ENCODE peak calls at places on chromosomes 1 and 21, in four cellular contexts. One of them, this sample, is unnamed. For H3K4me1, the result is how much of the 10 kb centered on the place peaks cover.

GRCh38 chr1:170204121-170204520 is 58.4 kb downstream of the NTMT2 start:
- DNase-seq in GM23338: no peak
- DNase-seq in PC-9: no peak
- DNase-seq in body of pancreas: no peak
- DNase-seq in this sample: no peak

GRCh38 chr1:116529199-116529616 is 41.6 kb downstream of the CD58 start:
- DNase-seq in PC-9: no peak
- DNase-seq in GM23338: no peak
- DNase-seq in body of pancreas: no peak
- DNase-seq in this sample: no peak

GRCh38 chr1:211652371-211652770 is 23.1 kb downstream of the NEK2 start:
- DNase-seq in body of pancreas: no peak
- DNase-seq in GM23338: no peak
- DNase-seq in PC-9: no peak
- DNase-seq in this sample: no peak

GRCh38 chr1:79193211-79194079 is 186.9 kb upstream of the ADGRL4 start:
- DNase-seq in PC-9: peak
- DNase-seq in body of pancreas: no peak
- DNase-seq in GM23338: peak
- DNase-seq in this sample: no peak

GRCh38 chr1:246107516-246108277 is 399.4 kb downstream of the SMYD3 start:
- DNase-seq in body of pancreas: no peak
- DNase-seq in GM23338: peak
- DNase-seq in PC-9: no peak
- DNase-seq in this sample: no peak

GRCh38 chr1:115112496-115113375 is 23.4 kb upstream of the TSPAN2 start:
- DNase-seq in body of pancreas: peak
- DNase-seq in PC-9: peak
- DNase-seq in GM23338: peak
- DNase-seq in this sample: peak

GRCh38 chr1:60634106-60634505 is 448.3 kb upstream of the NFIA start:
- DNase-seq in body of pancreas: no peak
- DNase-seq in PC-9: no peak
- DNase-seq in GM23338: no peak
- DNase-seq in this sample: no peak

GRCh38 chr1:77175230-77175844 is 43.9 kb downstream of the PIGK start:
- DNase-seq in PC-9: no peak
- DNase-seq in GM23338: peak
- DNase-seq in body of pancreas: no peak
- DNase-seq in this sample: no peak

GRCh38 chr1:87030740-87031400 is 116.4 kb downstream of the HS2ST1 start:
- DNase-seq in body of pancreas: no peak
- DNase-seq in GM23338: no peak
- DNase-seq in PC-9: no peak
- DNase-seq in this sample: no peak

GRCh38 chr1:215185067-215185620 is 102.6 kb downstream of the KCNK2 start:
- DNase-seq in body of pancreas: no peak
- DNase-seq in PC-9: no peak
- DNase-seq in GM23338: no peak
- DNase-seq in this sample: no peak

GRCh38 chr1:209095627-209096595 is 487.6 kb upstream of the CAMK1G start:
- DNase-seq in body of pancreas: no peak
- DNase-seq in GM23338: no peak
- DNase-seq in PC-9: peak
- DNase-seq in this sample: no peak

GRCh38 chr1:227541129-227541528 is 22.2 kb upstream of the ZNF678 start:
- DNase-seq in GM23338: no peak
- DNase-seq in PC-9: no peak
- DNase-seq in body of pancreas: no peak
- DNase-seq in this sample: no peak

GRCh38 chr21:34736116-34736870 is 67.5 kb downstream of the CLIC6 start:
- DNase-seq in PC-9: no peak
- DNase-seq in GM23338: no peak
- DNase-seq in body of pancreas: no peak
- DNase-seq in this sample: no peak

GRCh38 chr21:42404534-42404933 is 832 bp downstream of the UBASH3A start:
- DNase-seq in body of pancreas: no peak
- DNase-seq in GM23338: no peak
- DNase-seq in PC-9: no peak
- DNase-seq in this sample: no peak

GRCh38 chr1:217881607-217882332 is 250.6 kb downstream of the SPATA17 start:
- DNase-seq in PC-9: no peak
- DNase-seq in GM23338: peak
- DNase-seq in body of pancreas: no peak
- DNase-seq in this sample: no peak

GRCh38 chr1:206809504-206810084 is 37.3 kb upstream of the IL10 start:
- DNase-seq in body of pancreas: peak
- DNase-seq in PC-9: peak
- DNase-seq in GM23338: peak
- DNase-seq in this sample: peak

GRCh38 chr1:236963920-236964319 is 40.3 kb downstream of the MT1HL1 start:
- DNase-seq in PC-9: no peak
- DNase-seq in GM23338: no peak
- DNase-seq in body of pancreas: no peak
- DNase-seq in this sample: no peak

GRCh38 chr1:230262867-230263572 is 163.1 kb downstream of the PGBD5 start:
- DNase-seq in body of pancreas: no peak
- DNase-seq in PC-9: no peak
- DNase-seq in GM23338: no peak
- DNase-seq in this sample: no peak

GRCh38 chr1:20093940-20094391 is 24.0 kb downstream of the PLA2G5 start:
- DNase-seq in GM23338: no peak
- DNase-seq in PC-9: no peak
- DNase-seq in body of pancreas: peak
- DNase-seq in this sample: no peak

GRCh38 chr1:224929335-224930237 is at the start of gene DNAH14:
- DNase-seq in body of pancreas: peak
- DNase-seq in PC-9: peak
- DNase-seq in GM23338: peak
- DNase-seq in this sample: peak

GRCh38 chr1:68313736-68314594 is 81.6 kb upstream of the WLS start:
- DNase-seq in body of pancreas: no peak
- DNase-seq in PC-9: no peak
- DNase-seq in GM23338: no peak
- DNase-seq in this sample: no peak

GRCh38 chr21:26490771-26491170 is 82.3 kb downstream of the CYYR1 start:
- DNase-seq in GM23338: peak
- DNase-seq in body of pancreas: no peak
- DNase-seq in PC-9: no peak
- DNase-seq in this sample: no peak
- H3K4me3 ChIP-seq in GM23338: no peak
- H3K4me3 ChIP-seq in body of pancreas: no peak
- H3K4me3 ChIP-seq in PC-9: no peak
- H3K4me3 ChIP-seq in this sample: no peak

GRCh38 chr1:210344706-210345105 is 16.0 kb downstream of the HHAT start:
- DNase-seq in PC-9: no peak
- DNase-seq in GM23338: no peak
- DNase-seq in body of pancreas: no peak
- DNase-seq in this sample: no peak
- H3K4me1 ChIP-seq in PC-9: under half
- H3K4me1 ChIP-seq in GM23338: under half
- H3K4me1 ChIP-seq in body of pancreas: under half
- H3K4me1 ChIP-seq in this sample: under half

DNA sequence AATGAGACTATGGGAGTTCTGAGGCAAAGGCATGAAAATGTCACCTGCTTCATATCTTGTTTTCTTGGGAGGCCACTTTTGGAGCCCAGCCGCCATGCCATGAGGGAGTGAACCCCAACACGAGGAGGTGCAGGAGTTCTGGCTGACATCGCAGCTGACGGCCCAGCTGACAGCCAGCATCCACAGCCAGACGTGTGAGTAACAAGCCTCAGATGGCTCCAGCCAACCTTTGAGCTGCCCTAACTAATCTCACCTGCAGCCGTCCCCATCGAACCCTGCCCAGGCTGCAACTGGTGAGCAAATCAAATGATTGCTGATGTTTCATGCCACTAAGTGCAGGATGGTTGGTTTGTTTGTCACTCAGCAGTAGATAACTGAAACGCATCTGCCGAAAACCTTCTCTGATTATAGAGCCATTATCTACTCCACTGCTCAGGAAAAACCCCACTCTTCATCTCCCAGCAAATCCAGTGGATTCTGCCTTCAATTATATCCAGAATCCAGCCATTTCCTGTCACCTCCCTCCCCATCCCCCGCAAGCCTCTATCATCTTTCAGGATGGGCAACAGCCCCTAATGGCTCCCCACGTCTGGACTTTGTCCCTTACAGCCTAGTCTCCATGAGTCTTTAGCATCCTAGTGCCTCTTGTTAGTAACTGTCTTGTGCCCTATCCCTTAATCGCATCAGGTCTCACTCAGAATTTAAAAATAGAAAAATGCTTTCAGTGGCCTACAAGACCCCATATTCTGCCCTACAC is 18.5 kb upstream of the RAB4A start:
- DNase-seq in PC-9: no peak
- DNase-seq in GM23338: no peak
- DNase-seq in body of pancreas: no peak
- DNase-seq in this sample: peak
- H3K27ac ChIP-seq in PC-9: no peak
- H3K27ac ChIP-seq in GM23338: peak
- H3K27ac ChIP-seq in body of pancreas: no peak
- H3K27ac ChIP-seq in this sample: no peak

GRCh38 chr1:17119744-17120482 is 662 bp upstream of the PADI2 start:
- DNase-seq in GM23338: peak
- DNase-seq in body of pancreas: peak
- DNase-seq in PC-9: no peak
- DNase-seq in this sample: no peak
- H3K4me3 ChIP-seq in GM23338: peak
- H3K4me3 ChIP-seq in body of pancreas: no peak
- H3K4me3 ChIP-seq in PC-9: peak
- H3K4me3 ChIP-seq in this sample: no peak

GRCh38 chr1:203182377-203182927 is 4.1 kb downstream of the CHI3L1 start:
- DNase-seq in PC-9: no peak
- DNase-seq in body of pancreas: no peak
- DNase-seq in GM23338: no peak
- DNase-seq in this sample: no peak
- H3K4me1 ChIP-seq in PC-9: under half
- H3K4me1 ChIP-seq in body of pancreas: under half
- H3K4me1 ChIP-seq in GM23338: under half
- H3K4me1 ChIP-seq in this sample: under half

GRCh38 chr1:191520345-191520744 is 637.9 kb upstream of the RGS18 start:
- DNase-seq in body of pancreas: no peak
- DNase-seq in PC-9: no peak
- DNase-seq in GM23338: no peak
- DNase-seq in this sample: peak
- H3K27ac ChIP-seq in body of pancreas: no peak
- H3K27ac ChIP-seq in PC-9: no peak
- H3K27ac ChIP-seq in GM23338: no peak
- H3K27ac ChIP-seq in this sample: no peak

GRCh38 chr1:156193208-156193487 is 756 bp upstream of the SLC25A44 start:
- DNase-seq in GM23338: no peak
- DNase-seq in PC-9: no peak
- DNase-seq in body of pancreas: no peak
- DNase-seq in this sample: no peak
- H3K4me3 ChIP-seq in GM23338: peak
- H3K4me3 ChIP-seq in PC-9: peak
- H3K4me3 ChIP-seq in body of pancreas: peak
- H3K4me3 ChIP-seq in this sample: peak

This sample was measured in small intestine.